ENCODE peak calls at places on chromosomes 5 and 9, in seven cellular contexts. X is brain microvascular endothelial cell, S is cardiac muscle cell, W is neuronal stem cell, Z is GM23338, H is tibial artery, N is body of pancreas. V is an unnamed sample.

GRCh38 chr5:173454764-173455598 is 126.8 kb upstream of the STC2 start:
- DNase-seq in X (peak), H (peak), S (no peak), N (peak), W (no peak), Z (no peak), V (no peak)

GRCh38 chr9:90966475-90967150 is 165.0 kb downstream of the SYK start:
- DNase-seq in X (peak), N (no peak), Z (no peak), S (no peak), H (no peak), W (no peak), V (no peak)

GRCh38 chr5:95859327-95860060 is 37.0 kb upstream of the GLRX start:
- DNase-seq in W (no peak), H (no peak), X (peak), Z (no peak), S (no peak), N (peak), V (no peak)

GRCh38 chr5:151499636-151500035 is 52.2 kb downstream of the SLC36A1 start:
- DNase-seq in H (no peak), W (no peak), X (no peak), Z (no peak), S (no peak), N (no peak), V (no peak)

GRCh38 chr9:37954581-37954981 is 50.7 kb upstream of the SLC25A51 start:
- DNase-seq in H (no peak), N (no peak), S (no peak), Z (no peak), X (no peak), W (no peak), V (no peak)

GRCh38 chr5:181243020-181243520 is 636 bp downstream of the RACK1 start:
- DNase-seq in Z (no peak), S (no peak), X (no peak), W (no peak), H (no peak), N (no peak), V (no peak)

GRCh38 chr5:6279607-6280006 is 98.7 kb downstream of the MED10 start:
- DNase-seq in N (no peak), W (no peak), S (no peak), Z (no peak), X (no peak), H (no peak), V (no peak)

GRCh38 chr5:54103871-54104270 is 206.5 kb downstream of the ARL15 start:
- DNase-seq in X (no peak), W (no peak), N (no peak), H (no peak), S (no peak), Z (no peak), V (no peak)

GRCh38 chr5:113232246-113232645 is 202.5 kb downstream of the TSSK1B start:
- DNase-seq in H (no peak), Z (no peak), W (no peak), X (no peak), N (no peak), S (no peak), V (no peak)

GRCh38 chr9:37005517-37006140 is 28.4 kb downstream of the PAX5 start:
- DNase-seq in N (no peak), X (no peak), S (no peak), H (no peak), W (no peak), Z (no peak), V (no peak)

DNA sequence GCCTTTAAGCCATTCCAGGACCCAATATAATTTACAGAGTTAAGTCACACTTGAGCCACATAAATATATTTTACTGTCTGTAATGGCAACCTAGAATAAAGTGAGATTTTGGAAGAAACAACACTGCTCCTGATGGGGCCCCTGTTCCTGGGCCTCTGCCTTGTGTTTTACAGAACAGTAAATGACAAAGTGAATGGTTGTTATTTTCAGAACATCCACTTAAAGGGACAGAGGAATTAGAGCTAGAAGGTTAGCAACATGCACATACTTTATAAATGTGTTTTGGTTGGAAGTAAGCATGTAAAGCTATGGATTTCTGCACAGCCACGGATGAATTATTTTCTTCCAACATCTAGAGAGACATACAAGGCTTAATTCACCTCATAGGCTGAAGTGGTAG is 3.6 kb downstream of the PTGER4 start:
- DNase-seq in W (no peak), N (no peak), Z (no peak), S (peak), X (no peak), H (no peak), V (no peak)
- H3K4me3 ChIP-seq in W (no peak), N (no peak), Z (no peak), S (no peak), X (peak), H (peak), V (peak)

GRCh38 chr5:154042751-154043150 is 4.0 kb downstream of the MFAP3 start:
- DNase-seq in H (no peak), S (no peak), W (no peak), N (no peak), Z (no peak), X (no peak), V (no peak)
- H3K4me3 ChIP-seq in H (no peak), S (no peak), W (no peak), N (no peak), Z (no peak), X (no peak), V (no peak)

DNA sequence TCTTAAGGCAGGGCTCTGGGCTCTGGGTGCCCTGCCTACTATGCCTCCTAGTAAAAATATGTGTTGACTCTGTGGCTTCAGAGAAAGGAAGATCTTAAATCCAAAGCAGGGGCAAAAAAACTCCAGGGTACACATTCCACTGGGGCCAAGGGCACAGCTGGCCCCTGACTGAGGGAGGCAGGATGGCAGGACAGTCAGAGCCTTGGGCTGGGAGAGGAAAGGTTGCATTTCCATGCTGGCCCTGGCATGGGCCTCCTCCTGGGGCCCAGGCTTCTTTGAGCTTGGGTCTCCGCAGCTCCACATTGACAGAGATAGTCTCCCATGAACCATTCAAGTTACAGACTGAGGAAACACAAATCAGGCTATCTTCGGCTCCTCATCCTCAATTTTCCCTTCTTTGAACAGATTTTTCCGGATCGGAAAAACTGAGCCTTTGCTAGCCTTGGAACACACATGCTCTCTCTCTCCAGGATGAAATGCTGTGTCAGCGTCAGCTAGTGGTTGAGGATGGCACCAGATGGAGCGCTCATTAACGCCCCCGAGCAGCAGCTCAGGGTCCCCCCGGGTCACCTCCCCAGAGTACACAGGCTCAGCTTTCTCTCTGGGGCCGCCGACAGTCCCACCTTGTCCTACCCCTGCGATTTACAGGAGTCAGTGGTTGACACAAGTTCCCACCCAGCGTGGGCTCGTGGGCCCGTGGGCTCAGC is 22.5 kb upstream of the KIF12 start:
- DNase-seq in X (no peak), S (no peak), H (no peak), N (no peak), Z (no peak), W (no peak), V (no peak)
- H3K4me3 ChIP-seq in X (no peak), S (no peak), H (no peak), N (no peak), Z (no peak), W (no peak), V (no peak)

DNA sequence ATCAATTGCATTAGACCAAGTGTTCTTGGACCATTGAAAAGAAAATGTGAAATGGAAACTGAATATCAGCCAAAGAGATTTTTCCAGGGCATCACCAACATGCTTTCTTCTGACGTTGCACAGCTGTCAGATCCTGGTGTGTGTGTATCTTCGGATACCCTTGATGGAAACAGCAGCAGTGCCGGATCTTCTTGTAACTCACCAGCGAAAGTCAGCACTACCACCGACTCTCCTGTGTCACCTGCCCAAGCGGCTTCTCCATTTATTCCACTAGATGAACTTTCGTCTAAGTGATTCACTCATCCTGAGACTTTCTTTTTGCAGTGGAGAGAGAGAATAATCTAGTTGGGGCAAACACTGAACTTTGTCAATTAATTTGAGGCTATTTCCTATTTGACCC is 75.7 kb downstream of the PIP5K1B start:
- DNase-seq in Z (no peak), N (no peak), W (no peak), H (no peak), X (no peak), S (no peak), V (peak)
- H3K4me3 ChIP-seq in Z (peak), N (peak), W (peak), H (peak), X (peak), S (peak), V (peak)

GRCh38 chr5:115170924-115171510 is 1.3 kb upstream of the TRIM36 start:
- DNase-seq in X (no peak), W (no peak), H (no peak), Z (peak), S (no peak), N (no peak), V (peak)
- H3K4me3 ChIP-seq in X (peak), W (peak), H (peak), Z (peak), S (peak), N (peak), V (peak)

GRCh38 chr9:94866770-94867169 is 140.3 kb downstream of the AOPEP start:
- DNase-seq in S (no peak), W (no peak), Z (no peak), X (no peak), H (no peak), N (no peak), V (no peak)
- H3K4me3 ChIP-seq in S (no peak), W (no peak), Z (no peak), X (no peak), H (no peak), N (no peak), V (no peak)

GRCh38 chr9:100641166-100641565 is 63.3 kb downstream of the CAVIN4 start:
- DNase-seq in S (no peak), Z (peak), X (no peak), H (no peak), N (no peak), W (no peak), V (no peak)

GRCh38 chr9:100639851-100640250 is 62.0 kb downstream of the CAVIN4 start:
- DNase-seq in X (no peak), W (no peak), N (no peak), H (no peak), Z (no peak), S (peak), V (no peak)

GRCh38 chr9:100637787-100638186 is 59.9 kb downstream of the CAVIN4 start:
- DNase-seq in W (peak), X (no peak), S (no peak), N (no peak), Z (peak), H (no peak), V (no peak)
- H3K4me3 ChIP-seq in W (no peak), X (no peak), S (no peak), N (no peak), Z (peak), H (no peak), V (no peak)

GRCh38 chr9:42852133-42852532 is 668.7 kb downstream of the SPATA31A6 start:
- DNase-seq in Z (peak), W (peak), N (peak), X (no peak), H (no peak), S (peak), V (peak)
- H3K4me3 ChIP-seq in Z (peak), W (no peak), N (no peak), X (peak), H (no peak), S (peak), V (no peak)

GRCh38 chr9:17578577-17578910 is 322 bp upstream of the SH3GL2 start:
- DNase-seq in N (no peak), H (no peak), W (no peak), X (no peak), S (no peak), Z (no peak), V (no peak)

GRCh38 chr9:17580119-17580518 is 1.3 kb downstream of the SH3GL2 start:
- DNase-seq in H (no peak), X (no peak), W (no peak), Z (no peak), N (no peak), S (no peak), V (no peak)

GRCh38 chr9:17574342-17574741 is 4.5 kb upstream of the SH3GL2 start:
- DNase-seq in H (no peak), Z (no peak), X (no peak), W (no peak), S (no peak), N (no peak), V (no peak)

GRCh38 chr9:17578911-17579793 is at the start of gene SH3GL2:
- DNase-seq in H (no peak), N (peak), W (peak), Z (peak), S (peak), X (peak), V (peak)
- H3K4me3 ChIP-seq in H (peak), N (peak), W (peak), Z (peak), S (peak), X (peak), V (no peak)